ENCODE peak calls at places on chromosomes 11 and 22, in six cellular contexts. B is hippocampal formation; H is CD4-positive, CD25-positive, alpha-beta regulatory T cell; O is activated T-helper 1 cell treated with anti-CD3 and anti-CD28 coated beads, Interleukin-12 subunit alpha, Interleukin-12 subunit beta, Interleukin-2, Interleukin-4 antibody, amounts not matched to agents 30 ng/mL and 10 ng/mL and 1 ng/mL, durations not matched to agents 14 hours and 24 hours and 36 hours; C is stimulated activated CD8-positive, alpha-beta memory T cell treated with anti-CD3 and anti-CD28 coated beads, Interleukin-15, amount 100 ng/mL, for 4 hours; V is HuH-7. F is an unnamed sample.

GRCh38 chr22:43828711-43829447 is 16.8 kb upstream of the EFCAB6 start:
- DNase-seq in B (peak; percentile 14), V (no peak), C (no peak), O (no peak), H (no peak), F (no peak)

GRCh38 chr22:24117942-24118341 is 63.3 kb upstream of the SUSD2 start:
- DNase-seq in B (no peak), V (no peak), H (no peak), O (no peak), C (no peak), F (no peak)

GRCh38 chr11:44617671-44618461 is 52.4 kb downstream of the CD82 start:
- DNase-seq in H (no peak), B (no peak), O (no peak), C (no peak), V (no peak), F (no peak)

GRCh38 chr11:2269601-2270321 is 627 bp downstream of the ASCL2 start:
- DNase-seq in H (no peak), O (peak; percentile 25), B (no peak), V (no peak), C (no peak), F (no peak)

GRCh38 chr22:49886346-49887073 is 31.7 kb downstream of the ALG12 start:
- DNase-seq in V (no peak), H (no peak), C (no peak), O (no peak), B (no peak), F (no peak)

GRCh38 chr11:110147965-110148709 is 54.9 kb downstream of the ZC3H12C start:
- DNase-seq in O (no peak), C (no peak), H (no peak), B (no peak), V (no peak), F (no peak)

GRCh38 chr11:64407630-64408029 is 48.7 kb downstream of the RPS6KA4 start:
- DNase-seq in H (no peak), V (no peak), B (no peak), C (no peak), O (no peak), F (no peak)

GRCh38 chr22:30539368-30539767 is 7.2 kb downstream of the SEC14L6 start:
- DNase-seq in C (no peak), V (no peak), O (no peak), B (no peak), H (no peak), F (no peak)

GRCh38 chr22:25853078-25853477 is 111.1 kb downstream of the MYO18B start:
- DNase-seq in C (no peak), V (no peak), O (no peak), H (no peak), B (no peak), F (no peak)

GRCh38 chr11:27754035-27755017 is 54.1 kb upstream of the BDNF start:
- DNase-seq in B (no peak), C (no peak), V (no peak), O (no peak), H (no peak), F (no peak)

GRCh38 chr11:47137476-47137875 is 39.2 kb downstream of the ARFGAP2 start:
- DNase-seq in O (no peak), H (no peak), C (no peak), B (no peak), V (no peak), F (no peak)

GRCh38 chr11:36409152-36409713 is 100.8 kb downstream of the TRAF6 start:
- DNase-seq in B (no peak), O (peak; percentile 49), V (no peak), H (no peak), C (no peak), F (no peak)

GRCh38 chr11:113188433-113188834 is 125.9 kb upstream of the TTC12 start:
- DNase-seq in H (no peak), C (no peak), V (no peak), O (no peak), B (no peak), F (no peak)

GRCh38 chr11:92224394-92225205 is at the start of gene FAT3:
- DNase-seq in C (no peak), H (no peak), V (peak; percentile 48), B (peak; percentile 24), O (no peak), F (peak; percentile 55)

GRCh38 chr11:14503023-14503422 is 3.4 kb upstream of the COPB1 start:
- DNase-seq in C (no peak), B (no peak), H (no peak), V (no peak), O (no peak), F (no peak)

GRCh38 chr11:65663634-65664200 is 1.0 kb upstream of the RELA start:
- DNase-seq in O (no peak), V (no peak), B (peak; percentile 62), C (no peak), H (no peak), F (peak; percentile 70)

GRCh38 chr11:116732740-116733385 is 39.9 kb downstream of the BUD13 start:
- DNase-seq in O (peak; percentile 31), C (peak; percentile 5), H (peak; percentile 45), V (peak; percentile 87), B (peak; percentile 45), F (peak; percentile 38)

GRCh38 chr22:33706100-33706499 is 214.2 kb downstream of the LARGE1 start:
- DNase-seq in H (no peak), V (no peak), C (no peak), O (no peak), B (no peak), F (peak; percentile 2)

GRCh38 chr22:27292542-27293298 is 508.8 kb downstream of the MN1 start:
- DNase-seq in H (no peak), V (no peak), O (no peak), C (no peak), B (no peak), F (no peak)

GRCh38 chr22:23070418-23071162 is at the start of gene GNAZ:
- DNase-seq in C (no peak), V (peak; percentile 53), B (no peak), O (no peak), H (no peak), F (peak; percentile 57)

GRCh38 chr11:2570211-2570811 is 125.5 kb downstream of the KCNQ1 start:
- DNase-seq in C (no peak), H (no peak), V (no peak), O (no peak), B (no peak), F (no peak)

GRCh38 chr11:57459112-57460016 is 964 bp upstream of the RTN4RL2 start:
- DNase-seq in H (no peak), C (no peak), V (peak; percentile 80), B (no peak), O (no peak), F (no peak)

GRCh38 chr22:31630331-31631329 is 31.4 kb downstream of the PISD start:
- DNase-seq in H (peak; percentile 86), V (no peak), B (peak; percentile 77), C (peak; percentile 75), O (peak; percentile 82), F (peak; percentile 72)

GRCh38 chr22:24422078-24422665 is 5.2 kb upstream of the ADORA2A start:
- DNase-seq in O (no peak), C (no peak), V (no peak), H (no peak), B (no peak), F (no peak)

GRCh38 chr11:68780829-68781228 is 29.5 kb upstream of the TESMIN start:
- DNase-seq in C (no peak), V (peak; percentile 74), O (no peak), H (no peak), B (no peak), F (no peak)

GRCh38 chr22:48182036-48182435 is 1419.6 kb downstream of the TBC1D22A start:
- DNase-seq in O (no peak), B (no peak), V (no peak), H (no peak), C (no peak), F (no peak)

GRCh38 chr11:21546715-21547114 is 646.2 kb upstream of the ANO5 start:
- DNase-seq in B (no peak), O (no peak), V (no peak), C (no peak), H (no peak), F (no peak)

GRCh38 chr22:40025856-40026255 is 31.1 kb downstream of the FAM83F start:
- DNase-seq in B (no peak), V (no peak), H (no peak), O (no peak), C (no peak), F (no peak)

GRCh38 chr11:60100511-60100910 is 12.0 kb downstream of the MS4A2 start:
- DNase-seq in H (no peak), B (no peak), O (no peak), V (no peak), C (no peak), F (no peak)

GRCh38 chr11:121722431-121723256 is 269.9 kb upstream of the SORL1-AS1 start:
- DNase-seq in B (peak; percentile 94), O (no peak), V (no peak), C (no peak), H (no peak), F (peak; percentile 96)

GRCh38 chr22:20429254-20430100 is 8.1 kb downstream of the SCARF2 start:
- DNase-seq in C (peak; percentile 56), H (peak; percentile 79), B (peak; percentile 8), V (no peak), O (peak; percentile 77), F (peak; percentile 18)

GRCh38 chr22:17213976-17214375 is 5.3 kb downstream of the ADA2 start:
- DNase-seq in V (peak; percentile 70), B (no peak), C (no peak), O (peak; percentile 31), H (no peak), F (peak; percentile 13)

GRCh38 chr11:113114452-113115027 is 153.3 kb downstream of the NCAM1 start:
- DNase-seq in V (peak; percentile 31), C (no peak), O (no peak), B (peak; percentile 61), H (no peak), F (peak; percentile 63)

GRCh38 chr11:60658409-60658808 is 41.0 kb upstream of the MS4A8 start:
- DNase-seq in B (no peak), O (no peak), C (no peak), H (no peak), V (no peak), F (no peak)

GRCh38 chr22:37187552-37187890 is 526 bp downstream of the C1QTNF6 start:
- DNase-seq in V (no peak), H (no peak), B (no peak), C (no peak), O (no peak), F (no peak)

GRCh38 chr22:46813816-46814597 is 51.6 kb downstream of the TBC1D22A start:
- DNase-seq in H (no peak), O (no peak), B (no peak), C (no peak), V (no peak), F (no peak)

GRCh38 chr22:31347251-31348008 is 1.3 kb upstream of the PATZ1 start:
- DNase-seq in O (peak; percentile 48), C (peak; percentile 13), H (peak; percentile 26), B (peak; percentile 47), V (peak; percentile 74), F (peak; percentile 33)